ENCODE peak calls at places on chromosomes 2 and 18, in eight cellular contexts. C is EL; O is cardiac muscle cell; Y is HT1080; V is transverse colon; J is activated T-cell treated with anti-CD3 and anti-CD28 coated beads, Interleukin-2, amount 50 U/mL, for 72 hours; D is AG08395; G is Calu3. L is an unnamed sample.

GRCh38 chr2:218954541-218955300 is 4.7 kb upstream of the CDK5R2 start:
- DNase-seq in C (no peak), O (no peak), Y (no peak), V (no peak), J (no peak), D (no peak), G (no peak), L (no peak)

GRCh38 chr2:236454076-236454475 is 115.5 kb upstream of the ACKR3 start:
- DNase-seq in C (no peak), O (no peak), Y (no peak), V (no peak), J (no peak), D (no peak), G (no peak), L (no peak)

GRCh38 chr18:74456409-74457042 is 582 bp downstream of the DIPK1C start:
- DNase-seq in C (no peak), O (no peak), Y (no peak), V (no peak), J (no peak), D (no peak), G (no peak), L (no peak)

GRCh38 chr2:185979546-185980071 is 241.0 kb downstream of the FSIP2 start:
- DNase-seq in C (peak), O (no peak), Y (peak), V (no peak), J (peak), D (no peak), G (peak), L (no peak)

GRCh38 chr2:151637284-151637781 is 96.9 kb downstream of the NEB start:
- DNase-seq in C (no peak), O (no peak), Y (no peak), V (peak), J (peak), D (no peak), G (no peak), L (no peak)

GRCh38 chr2:148259674-148260073 is 238.8 kb downstream of the MBD5 start:
- DNase-seq in C (no peak), O (peak), Y (peak), V (no peak), J (no peak), D (no peak), G (no peak), L (no peak)

GRCh38 chr2:19837235-19837766 is 64.5 kb downstream of the TTC32 start:
- DNase-seq in C (no peak), O (no peak), Y (no peak), V (no peak), J (no peak), D (no peak), G (no peak), L (no peak)

GRCh38 chr2:74332550-74333174 is 10.6 kb downstream of the SLC4A5 start:
- DNase-seq in C (no peak), O (no peak), Y (no peak), V (no peak), J (no peak), D (no peak), G (no peak), L (no peak)

GRCh38 chr2:150679456-150680120 is 192.1 kb upstream of the RND3 start:
- DNase-seq in C (peak), O (peak), Y (no peak), V (no peak), J (no peak), D (no peak), G (no peak), L (no peak)

GRCh38 chr2:149037851-149038250 is 648 bp upstream of the LYPD6B start:
- DNase-seq in C (no peak), O (no peak), Y (peak), V (no peak), J (no peak), D (no peak), G (peak), L (no peak)

GRCh38 chr2:217326238-217327022 is 466.6 kb upstream of the TNP1 start:
- DNase-seq in C (peak), O (no peak), Y (no peak), V (no peak), J (no peak), D (no peak), G (no peak), L (no peak)

GRCh38 chr2:240327566-240327965 is 107.9 kb upstream of the GPC1 start:
- DNase-seq in C (no peak), O (no peak), Y (no peak), V (no peak), J (no peak), D (no peak), G (no peak), L (no peak)

GRCh38 chr2:227504700-227505099 is 32.7 kb downstream of the AGFG1 start:
- DNase-seq in C (no peak), O (no peak), Y (no peak), V (no peak), J (no peak), D (no peak), G (no peak), L (no peak)

L was measured in mucosa of descending colon.